ENCODE peak calls at places on chromosomes 5 and 9, in eight cellular contexts. One of them, this sample, is unnamed.

GRCh38 chr5:53035868-53036381 is 46.8 kb downstream of the ITGA2 start:
- DNase-seq in heart right ventricle: no peak
- DNase-seq in right lobe of liver: no peak
- DNase-seq in effector memory CD4-positive, alpha-beta T cell: no peak
- DNase-seq in aorta: no peak
- DNase-seq in right cardiac atrium: no peak
- DNase-seq in upper lobe of right lung: no peak
- DNase-seq in dorsolateral prefrontal cortex: no peak
- DNase-seq in this sample: peak

GRCh38 chr9:121650220-121651013 is 1.0 kb upstream of the DAB2IP start:
- DNase-seq in dorsolateral prefrontal cortex: no peak
- DNase-seq in heart right ventricle: peak
- DNase-seq in right lobe of liver: peak
- DNase-seq in aorta: peak
- DNase-seq in upper lobe of right lung: peak
- DNase-seq in right cardiac atrium: peak
- DNase-seq in effector memory CD4-positive, alpha-beta T cell: no peak
- DNase-seq in this sample: no peak

GRCh38 chr5:88045146-88045545 is 223.5 kb downstream of the TMEM161B start:
- DNase-seq in upper lobe of right lung: no peak
- DNase-seq in dorsolateral prefrontal cortex: no peak
- DNase-seq in right lobe of liver: no peak
- DNase-seq in effector memory CD4-positive, alpha-beta T cell: no peak
- DNase-seq in heart right ventricle: no peak
- DNase-seq in right cardiac atrium: no peak
- DNase-seq in aorta: no peak
- DNase-seq in this sample: no peak

GRCh38 chr9:133103183-133103986 is 17.7 kb downstream of the RALGDS start:
- DNase-seq in right lobe of liver: peak
- DNase-seq in dorsolateral prefrontal cortex: peak
- DNase-seq in right cardiac atrium: peak
- DNase-seq in aorta: peak
- DNase-seq in effector memory CD4-positive, alpha-beta T cell: peak
- DNase-seq in heart right ventricle: peak
- DNase-seq in upper lobe of right lung: peak
- DNase-seq in this sample: peak

GRCh38 chr5:16654647-16655334 is 38.0 kb upstream of the RETREG1 start:
- DNase-seq in right lobe of liver: no peak
- DNase-seq in right cardiac atrium: no peak
- DNase-seq in heart right ventricle: no peak
- DNase-seq in dorsolateral prefrontal cortex: no peak
- DNase-seq in effector memory CD4-positive, alpha-beta T cell: no peak
- DNase-seq in upper lobe of right lung: no peak
- DNase-seq in aorta: no peak
- DNase-seq in this sample: no peak

GRCh38 chr9:128276574-128277270 is 646 bp downstream of the SWI5 start:
- DNase-seq in right cardiac atrium: peak
- DNase-seq in upper lobe of right lung: no peak
- DNase-seq in right lobe of liver: peak
- DNase-seq in effector memory CD4-positive, alpha-beta T cell: no peak
- DNase-seq in dorsolateral prefrontal cortex: no peak
- DNase-seq in heart right ventricle: peak
- DNase-seq in aorta: peak
- DNase-seq in this sample: peak

GRCh38 chr9:112439171-112439570 is 47.5 kb upstream of the KIAA1958 start:
- DNase-seq in effector memory CD4-positive, alpha-beta T cell: no peak
- DNase-seq in heart right ventricle: no peak
- DNase-seq in right lobe of liver: no peak
- DNase-seq in right cardiac atrium: no peak
- DNase-seq in dorsolateral prefrontal cortex: no peak
- DNase-seq in aorta: no peak
- DNase-seq in upper lobe of right lung: no peak
- DNase-seq in this sample: no peak

GRCh38 chr5:15383469-15383868 is 116.5 kb upstream of the FBXL7 start:
- DNase-seq in right lobe of liver: no peak
- DNase-seq in upper lobe of right lung: no peak
- DNase-seq in right cardiac atrium: no peak
- DNase-seq in aorta: no peak
- DNase-seq in dorsolateral prefrontal cortex: no peak
- DNase-seq in effector memory CD4-positive, alpha-beta T cell: no peak
- DNase-seq in heart right ventricle: no peak
- DNase-seq in this sample: peak

GRCh38 chr5:81187885-81188284 is 45.2 kb upstream of the CKMT2 start:
- DNase-seq in effector memory CD4-positive, alpha-beta T cell: no peak
- DNase-seq in aorta: no peak
- DNase-seq in right cardiac atrium: peak
- DNase-seq in right lobe of liver: peak
- DNase-seq in upper lobe of right lung: no peak
- DNase-seq in heart right ventricle: peak
- DNase-seq in dorsolateral prefrontal cortex: no peak
- DNase-seq in this sample: no peak

GRCh38 chr9:111483419-111483861 is 743 bp downstream of the ECPAS start:
- DNase-seq in right cardiac atrium: no peak
- DNase-seq in upper lobe of right lung: peak
- DNase-seq in right lobe of liver: no peak
- DNase-seq in effector memory CD4-positive, alpha-beta T cell: peak
- DNase-seq in heart right ventricle: peak
- DNase-seq in dorsolateral prefrontal cortex: no peak
- DNase-seq in aorta: peak
- DNase-seq in this sample: peak

GRCh38 chr9:121055642-121056143 is 5.6 kb upstream of the C5 start:
- DNase-seq in effector memory CD4-positive, alpha-beta T cell: no peak
- DNase-seq in right cardiac atrium: no peak
- DNase-seq in dorsolateral prefrontal cortex: no peak
- DNase-seq in right lobe of liver: peak
- DNase-seq in upper lobe of right lung: no peak
- DNase-seq in aorta: no peak
- DNase-seq in heart right ventricle: no peak
- DNase-seq in this sample: peak

GRCh38 chr5:28265877-28266276 is 1227.5 kb upstream of the CDH9 start:
- DNase-seq in right lobe of liver: no peak
- DNase-seq in effector memory CD4-positive, alpha-beta T cell: no peak
- DNase-seq in heart right ventricle: no peak
- DNase-seq in upper lobe of right lung: no peak
- DNase-seq in right cardiac atrium: no peak
- DNase-seq in dorsolateral prefrontal cortex: no peak
- DNase-seq in aorta: no peak
- DNase-seq in this sample: no peak

GRCh38 chr9:82412586-82412985 is 424.0 kb downstream of the SPATA31D1 start:
- DNase-seq in upper lobe of right lung: no peak
- DNase-seq in aorta: no peak
- DNase-seq in right cardiac atrium: no peak
- DNase-seq in heart right ventricle: no peak
- DNase-seq in dorsolateral prefrontal cortex: no peak
- DNase-seq in effector memory CD4-positive, alpha-beta T cell: no peak
- DNase-seq in right lobe of liver: no peak
- DNase-seq in this sample: no peak

GRCh38 chr9:73151653-73152382 is at the start of gene ANXA1:
- DNase-seq in heart right ventricle: no peak
- DNase-seq in aorta: no peak
- DNase-seq in upper lobe of right lung: no peak
- DNase-seq in dorsolateral prefrontal cortex: no peak
- DNase-seq in effector memory CD4-positive, alpha-beta T cell: peak
- DNase-seq in right lobe of liver: no peak
- DNase-seq in right cardiac atrium: no peak
- DNase-seq in this sample: peak

GRCh38 chr9:38227061-38227540 is 158.1 kb upstream of the SHB start:
- DNase-seq in right cardiac atrium: no peak
- DNase-seq in dorsolateral prefrontal cortex: no peak
- DNase-seq in effector memory CD4-positive, alpha-beta T cell: peak
- DNase-seq in right lobe of liver: peak
- DNase-seq in aorta: no peak
- DNase-seq in heart right ventricle: peak
- DNase-seq in upper lobe of right lung: peak
- DNase-seq in this sample: peak

GRCh38 chr5:66144799-66145390 is 795 bp downstream of the SREK1 start:
- DNase-seq in upper lobe of right lung: no peak
- DNase-seq in dorsolateral prefrontal cortex: no peak
- DNase-seq in right cardiac atrium: no peak
- DNase-seq in heart right ventricle: no peak
- DNase-seq in right lobe of liver: no peak
- DNase-seq in aorta: no peak
- DNase-seq in effector memory CD4-positive, alpha-beta T cell: no peak
- DNase-seq in this sample: no peak

GRCh38 chr5:86766103-86766502 is 148.4 kb downstream of the COX7C start:
- DNase-seq in heart right ventricle: no peak
- DNase-seq in upper lobe of right lung: no peak
- DNase-seq in effector memory CD4-positive, alpha-beta T cell: no peak
- DNase-seq in right cardiac atrium: no peak
- DNase-seq in aorta: no peak
- DNase-seq in dorsolateral prefrontal cortex: no peak
- DNase-seq in right lobe of liver: no peak
- DNase-seq in this sample: no peak

DNA sequence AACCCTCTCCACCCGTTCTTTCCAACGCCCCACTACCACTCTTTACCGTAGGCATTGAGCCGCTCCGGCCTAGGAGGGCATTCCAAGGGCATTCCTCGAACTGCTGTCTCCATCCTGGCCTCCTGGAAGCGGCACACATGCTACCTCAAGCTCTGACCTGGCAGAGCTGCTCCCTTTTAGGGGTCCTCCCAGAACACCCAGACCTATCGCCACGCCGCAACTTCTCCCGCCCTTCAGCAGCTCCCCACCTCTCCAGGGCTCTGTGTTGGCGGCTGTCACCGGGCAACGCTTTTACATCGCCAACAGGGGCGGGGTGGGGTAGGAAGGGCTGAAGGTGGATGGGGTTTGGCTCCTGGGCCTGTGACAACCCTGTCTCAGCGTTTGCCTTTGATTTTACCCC is 4.6 kb upstream of the MYORG start:
- DNase-seq in aorta: no peak
- DNase-seq in effector memory CD4-positive, alpha-beta T cell: no peak
- DNase-seq in upper lobe of right lung: no peak
- DNase-seq in right lobe of liver: no peak
- DNase-seq in heart right ventricle: peak
- DNase-seq in right cardiac atrium: no peak
- DNase-seq in dorsolateral prefrontal cortex: peak
- DNase-seq in this sample: no peak
- H3K4me3 ChIP-seq in aorta: no peak
- H3K4me3 ChIP-seq in effector memory CD4-positive, alpha-beta T cell: no peak
- H3K4me3 ChIP-seq in upper lobe of right lung: peak
- H3K4me3 ChIP-seq in right lobe of liver: peak
- H3K4me3 ChIP-seq in heart right ventricle: peak
- H3K4me3 ChIP-seq in right cardiac atrium: peak
- H3K4me3 ChIP-seq in dorsolateral prefrontal cortex: peak
- H3K4me3 ChIP-seq in this sample: peak

GRCh38 chr5:172868436-172868923 is 34.4 kb downstream of the ERGIC1 start:
- DNase-seq in heart right ventricle: no peak
- DNase-seq in right cardiac atrium: no peak
- DNase-seq in right lobe of liver: peak
- DNase-seq in effector memory CD4-positive, alpha-beta T cell: no peak
- DNase-seq in dorsolateral prefrontal cortex: no peak
- DNase-seq in upper lobe of right lung: no peak
- DNase-seq in aorta: no peak
- DNase-seq in this sample: peak

GRCh38 chr5:172869734-172870133 is 35.7 kb downstream of the ERGIC1 start:
- DNase-seq in upper lobe of right lung: no peak
- DNase-seq in right cardiac atrium: no peak
- DNase-seq in dorsolateral prefrontal cortex: no peak
- DNase-seq in heart right ventricle: no peak
- DNase-seq in effector memory CD4-positive, alpha-beta T cell: no peak
- DNase-seq in aorta: no peak
- DNase-seq in right lobe of liver: no peak
- DNase-seq in this sample: peak

GRCh38 chr5:172870261-172870806 is 36.3 kb downstream of the ERGIC1 start:
- DNase-seq in heart right ventricle: no peak
- DNase-seq in dorsolateral prefrontal cortex: no peak
- DNase-seq in upper lobe of right lung: no peak
- DNase-seq in aorta: peak
- DNase-seq in effector memory CD4-positive, alpha-beta T cell: no peak
- DNase-seq in right lobe of liver: peak
- DNase-seq in right cardiac atrium: peak
- DNase-seq in this sample: peak

GRCh38 chr5:172867761-172868435 is 33.8 kb downstream of the ERGIC1 start:
- DNase-seq in right lobe of liver: peak
- DNase-seq in effector memory CD4-positive, alpha-beta T cell: no peak
- DNase-seq in dorsolateral prefrontal cortex: no peak
- DNase-seq in aorta: no peak
- DNase-seq in right cardiac atrium: no peak
- DNase-seq in upper lobe of right lung: no peak
- DNase-seq in heart right ventricle: no peak
- DNase-seq in this sample: no peak

GRCh38 chr5:172868924-172869565 is 35.0 kb downstream of the ERGIC1 start:
- DNase-seq in dorsolateral prefrontal cortex: peak
- DNase-seq in heart right ventricle: peak
- DNase-seq in right lobe of liver: peak
- DNase-seq in aorta: peak
- DNase-seq in upper lobe of right lung: peak
- DNase-seq in effector memory CD4-positive, alpha-beta T cell: no peak
- DNase-seq in right cardiac atrium: peak
- DNase-seq in this sample: peak
- H3K4me3 ChIP-seq in dorsolateral prefrontal cortex: no peak
- H3K4me3 ChIP-seq in heart right ventricle: no peak
- H3K4me3 ChIP-seq in right lobe of liver: no peak
- H3K4me3 ChIP-seq in aorta: no peak
- H3K4me3 ChIP-seq in upper lobe of right lung: no peak
- H3K4me3 ChIP-seq in effector memory CD4-positive, alpha-beta T cell: no peak
- H3K4me3 ChIP-seq in right cardiac atrium: no peak
- H3K4me3 ChIP-seq in this sample: peak

GRCh38 chr9:136050706-136051567 is 44.2 kb downstream of the NACC2 start:
- DNase-seq in right lobe of liver: no peak
- DNase-seq in upper lobe of right lung: peak
- DNase-seq in effector memory CD4-positive, alpha-beta T cell: no peak
- DNase-seq in heart right ventricle: no peak
- DNase-seq in aorta: no peak
- DNase-seq in dorsolateral prefrontal cortex: no peak
- DNase-seq in right cardiac atrium: no peak
- DNase-seq in this sample: no peak
- H3K4me3 ChIP-seq in right lobe of liver: peak
- H3K4me3 ChIP-seq in upper lobe of right lung: peak
- H3K4me3 ChIP-seq in effector memory CD4-positive, alpha-beta T cell: peak
- H3K4me3 ChIP-seq in heart right ventricle: peak
- H3K4me3 ChIP-seq in aorta: peak
- H3K4me3 ChIP-seq in dorsolateral prefrontal cortex: peak
- H3K4me3 ChIP-seq in right cardiac atrium: peak
- H3K4me3 ChIP-seq in this sample: peak

GRCh38 chr9:37141015-37141414 is 20.6 kb downstream of the ZCCHC7 start:
- DNase-seq in dorsolateral prefrontal cortex: no peak
- DNase-seq in upper lobe of right lung: no peak
- DNase-seq in right lobe of liver: no peak
- DNase-seq in effector memory CD4-positive, alpha-beta T cell: no peak
- DNase-seq in right cardiac atrium: no peak
- DNase-seq in heart right ventricle: no peak
- DNase-seq in aorta: no peak
- DNase-seq in this sample: no peak

GRCh38 chr9:37144762-37145161 is 24.4 kb downstream of the ZCCHC7 start:
- DNase-seq in heart right ventricle: no peak
- DNase-seq in right lobe of liver: no peak
- DNase-seq in right cardiac atrium: no peak
- DNase-seq in effector memory CD4-positive, alpha-beta T cell: no peak
- DNase-seq in upper lobe of right lung: no peak
- DNase-seq in aorta: no peak
- DNase-seq in dorsolateral prefrontal cortex: no peak
- DNase-seq in this sample: peak

GRCh38 chr9:37148181-37148580 is 27.8 kb downstream of the ZCCHC7 start:
- DNase-seq in effector memory CD4-positive, alpha-beta T cell: no peak
- DNase-seq in heart right ventricle: no peak
- DNase-seq in upper lobe of right lung: no peak
- DNase-seq in aorta: no peak
- DNase-seq in right lobe of liver: no peak
- DNase-seq in right cardiac atrium: no peak
- DNase-seq in dorsolateral prefrontal cortex: no peak
- DNase-seq in this sample: no peak

GRCh38 chr9:37149646-37150308 is 29.4 kb downstream of the ZCCHC7 start:
- DNase-seq in effector memory CD4-positive, alpha-beta T cell: no peak
- DNase-seq in aorta: no peak
- DNase-seq in dorsolateral prefrontal cortex: no peak
- DNase-seq in right cardiac atrium: no peak
- DNase-seq in right lobe of liver: no peak
- DNase-seq in upper lobe of right lung: no peak
- DNase-seq in heart right ventricle: no peak
- DNase-seq in this sample: no peak

GRCh38 chr9:37146372-37146771 is 26.0 kb downstream of the ZCCHC7 start:
- DNase-seq in right cardiac atrium: no peak
- DNase-seq in dorsolateral prefrontal cortex: no peak
- DNase-seq in right lobe of liver: no peak
- DNase-seq in aorta: no peak
- DNase-seq in upper lobe of right lung: no peak
- DNase-seq in heart right ventricle: no peak
- DNase-seq in effector memory CD4-positive, alpha-beta T cell: no peak
- DNase-seq in this sample: no peak
- H3K4me3 ChIP-seq in right cardiac atrium: no peak
- H3K4me3 ChIP-seq in dorsolateral prefrontal cortex: no peak
- H3K4me3 ChIP-seq in right lobe of liver: no peak
- H3K4me3 ChIP-seq in aorta: no peak
- H3K4me3 ChIP-seq in upper lobe of right lung: peak
- H3K4me3 ChIP-seq in heart right ventricle: peak
- H3K4me3 ChIP-seq in effector memory CD4-positive, alpha-beta T cell: peak
- H3K4me3 ChIP-seq in this sample: no peak